ENCODE peak calls at places on chromosomes 1 and 21, in four cellular contexts. T is H1, H is HepG2, A is GM12878. F is an unnamed sample.

GRCh38 chr1:233394860-233395717 is 67.6 kb downstream of the MAP3K21 start:
- DNase-seq in T (no peak), H (peak; percentile 33), A (no peak), F (peak; percentile 67)

GRCh38 chr1:230681599-230681998 is 32.3 kb downstream of the AGT start:
- DNase-seq in T (no peak), H (peak; percentile 77), A (no peak), F (no peak)

GRCh38 chr1:18951416-18951815 is 5.1 kb downstream of the IFFO2 start:
- DNase-seq in T (no peak), H (no peak), A (no peak), F (no peak)

GRCh38 chr1:167635941-167636340 is 5.9 kb downstream of the RCSD1 start:
- DNase-seq in T (no peak), H (no peak), A (no peak), F (no peak)

GRCh38 chr1:7127322-7128050 is 342.2 kb downstream of the CAMTA1 start:
- DNase-seq in T (no peak), H (no peak), A (no peak), F (no peak)

GRCh38 chr1:222880586-222880985 is 65.7 kb downstream of the DISP1 start:
- DNase-seq in T (no peak), H (no peak), A (no peak), F (no peak)

GRCh38 chr1:7560601-7561181 is 210.4 kb upstream of the VAMP3 start:
- DNase-seq in T (no peak), H (no peak), A (no peak), F (no peak)

GRCh38 chr1:38558476-38559179 is 300.9 kb downstream of the RRAGC start:
- DNase-seq in T (peak; percentile 75), H (no peak), A (peak; percentile 38), F (peak; percentile 71)

GRCh38 chr1:197618065-197618464 is 157.2 kb downstream of the DENND1B start:
- DNase-seq in T (no peak), H (peak; percentile 6), A (no peak), F (no peak)

GRCh38 chr1:191641420-191642215 is 516.6 kb upstream of the RGS18 start:
- DNase-seq in T (no peak), H (no peak), A (no peak), F (no peak)

GRCh38 chr1:111441573-111442192 is 7.4 kb downstream of the WDR77 start:
- DNase-seq in T (peak; percentile 78), H (peak; percentile 46), A (no peak), F (peak; percentile 36)

GRCh38 chr1:214445846-214446614 is 105.4 kb downstream of the PTPN14 start:
- DNase-seq in T (no peak), H (no peak), A (no peak), F (no peak)

GRCh38 chr1:216379441-216379840 is 43.8 kb downstream of the USH2A start:
- DNase-seq in T (no peak), H (no peak), A (no peak), F (no peak)

GRCh38 chr1:240295811-240296210 is 204.1 kb downstream of the FMN2 start:
- DNase-seq in T (no peak), H (no peak), A (no peak), F (no peak)

GRCh38 chr21:37368536-37369279 is 2.1 kb downstream of the DYRK1A start:
- DNase-seq in T (no peak), H (no peak), A (no peak), F (no peak)

GRCh38 chr21:31213787-31214186 is 130.3 kb downstream of the TIAM1 start:
- DNase-seq in T (no peak), H (no peak), A (no peak), F (no peak)

GRCh38 chr1:57331620-57332019 is 92.2 kb downstream of the DAB1 start:
- DNase-seq in T (no peak), H (no peak), A (no peak), F (no peak)

GRCh38 chr21:37982496-37983318 is 66.5 kb upstream of the KCNJ6 start:
- DNase-seq in T (no peak), H (no peak), A (no peak), F (no peak)

GRCh38 chr1:100713636-100714035 is 5.9 kb upstream of the VCAM1 start:
- DNase-seq in T (no peak), H (no peak), A (no peak), F (no peak)

GRCh38 chr1:229459815-229460214 is 25.9 kb upstream of the ACTA1 start:
- DNase-seq in T (no peak), H (no peak), A (no peak), F (no peak)

GRCh38 chr21:33644383-33645074 is 2.2 kb downstream of the ITSN1 start:
- DNase-seq in T (no peak), H (peak; percentile 79), A (no peak), F (no peak)

GRCh38 chr1:210407207-210407886 is 78.6 kb downstream of the HHAT start:
- DNase-seq in T (peak; percentile 95), H (peak; percentile 15), A (no peak), F (peak; percentile 74)

GRCh38 chr1:208178091-208178529 is 66.1 kb downstream of the PLXNA2 start:
- DNase-seq in T (no peak), H (peak; percentile 68), A (no peak), F (no peak)

GRCh38 chr21:45295576-45296365 is 8.1 kb upstream of the POFUT2 start:
- DNase-seq in T (no peak), H (no peak), A (no peak), F (no peak)

GRCh38 chr1:29689372-29690030 is 453.2 kb downstream of the PTPRU start:
- DNase-seq in T (no peak), H (no peak), A (no peak), F (no peak)

GRCh38 chr1:62321438-62321837 is 2.2 kb upstream of the KANK4 start:
- DNase-seq in T (no peak), H (no peak), A (no peak), F (no peak)

GRCh38 chr1:151741516-151741915 is 20.2 kb downstream of the RIIAD1 start:
- DNase-seq in T (no peak), H (no peak), A (no peak), F (no peak)

GRCh38 chr1:220787069-220787614 is 429 bp downstream of the MTARC1 start:
- DNase-seq in T (peak; percentile 81), H (peak; percentile 57), A (no peak), F (peak; percentile 33)

GRCh38 chr1:185421485-185422100 is 104.5 kb upstream of the IVNS1ABP start:
- DNase-seq in T (no peak), H (no peak), A (no peak), F (no peak)

GRCh38 chr1:152517237-152517811 is 3.0 kb downstream of the CRCT1 start:
- DNase-seq in T (no peak), H (no peak), A (no peak), F (no peak)

GRCh38 chr1:61284226-61284854 is 202.0 kb downstream of the NFIA start:
- DNase-seq in T (no peak), H (no peak), A (no peak), F (peak; percentile 44)

GRCh38 chr1:94746635-94747525 is 73.3 kb upstream of the SLC44A3 start:
- DNase-seq in T (no peak), H (no peak), A (no peak), F (no peak)

GRCh38 chr1:59428828-59429227 is 131.9 kb downstream of the FGGY start:
- DNase-seq in T (no peak), H (no peak), A (no peak), F (no peak)

GRCh38 chr1:75937034-75937433 is 4.8 kb upstream of the ASB17 start:
- DNase-seq in T (no peak), H (no peak), A (no peak), F (no peak)

GRCh38 chr1:42085596-42085995 is 67.6 kb upstream of the GUCA2B start:
- DNase-seq in T (no peak), H (no peak), A (no peak), F (no peak)

GRCh38 chr1:56644941-56645662 is at the start of gene PRKAA2:
- DNase-seq in T (peak; percentile 78), H (peak; percentile 41), A (no peak), F (peak; percentile 32)

DNA sequence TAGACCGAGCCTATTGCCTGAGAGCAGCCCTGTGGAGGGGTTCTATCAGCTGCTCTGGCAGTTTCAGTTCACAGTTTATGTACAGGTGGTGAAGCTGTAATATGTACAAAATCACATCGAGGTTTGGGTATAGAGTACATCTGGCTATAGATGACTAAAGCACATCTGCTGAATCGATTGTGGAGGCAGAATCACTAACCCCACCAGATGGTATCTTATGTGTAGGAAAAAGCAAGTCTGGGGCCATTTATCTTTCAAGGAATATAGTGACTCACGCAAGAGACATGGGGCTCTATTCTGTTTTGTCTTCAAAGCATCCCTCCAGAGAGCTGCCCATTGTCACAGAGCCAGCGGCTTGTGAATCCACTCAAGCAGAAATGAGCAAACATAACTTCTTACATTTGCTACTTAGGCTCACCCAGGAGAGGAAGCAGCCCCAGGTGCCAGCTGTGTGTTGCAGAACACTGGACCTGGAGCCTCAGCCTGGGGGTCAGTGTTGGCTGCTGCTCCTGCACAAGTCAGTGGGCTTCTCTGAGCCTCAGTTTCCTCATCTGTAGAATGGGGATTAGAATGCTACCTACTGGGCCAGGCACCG is 21.3 kb downstream of the MIIP start:
- DNase-seq in T (no peak), H (no peak), A (peak; percentile 79), F (no peak)
- TF ChIP-seq SUZ12 in T (no peak), H (no peak), A (no peak), F (no peak)

GRCh38 chr1:2355408-2356261 is 35.7 kb downstream of the MORN1 start:
- DNase-seq in T (no peak), H (no peak), A (no peak), F (no peak)
- H3K9ac ChIP-seq in T (peak overlapping the region; percentile 22), H (no peak overlapping the region), A (no peak overlapping the region), F (peak overlapping the region; percentile 32)

GRCh38 chr1:154222918-154223317 is 2.2 kb downstream of the UBAP2L start:
- DNase-seq in T (no peak), H (no peak), A (no peak), F (no peak)
- H3K4me3 ChIP-seq in T (peak overlapping the region; percentile 83), H (peak overlapping the region; percentile 13), A (peak overlapping the region; percentile 99), F (no peak overlapping the region)

GRCh38 chr1:206039046-206039929 is 13.7 kb upstream of the RHEX start:
- DNase-seq in T (peak; percentile 41), H (no peak), A (no peak), F (no peak)
- TF ChIP-seq SUZ12 in T (no peak), H (no peak), A (no peak), F (no peak)

GRCh38 chr1:89260575-89261275 is 11.9 kb downstream of the GBP5 start:
- DNase-seq in T (no peak), H (no peak), A (no peak), F (no peak)
- H3K9ac ChIP-seq in T (no peak overlapping the region), H (no peak overlapping the region), A (no peak overlapping the region), F (no peak overlapping the region)

GRCh38 chr1:65894738-65895605 is 102.3 kb downstream of the PDE4B start:
- DNase-seq in T (no peak), H (no peak), A (peak; percentile 8), F (no peak)
- H3K4me3 ChIP-seq in T (no peak overlapping the region), H (no peak overlapping the region), A (no peak overlapping the region), F (no peak overlapping the region)

GRCh38 chr1:211654838-211655787 is 20.3 kb downstream of the NEK2 start:
- DNase-seq in T (peak; percentile 96), H (peak; percentile 69), A (no peak), F (peak; percentile 90)
- TF ChIP-seq SUZ12 in T (no peak), H (no peak), A (no peak), F (no peak)